ENCODE peak calls at places on chromosomes 5 and 9, in seven cellular contexts. G is GM12891, J is HCT116, F is K562, X is erythroblast, Z is esophagus muscularis mucosa, W is esophagus squamous epithelium. N is an unnamed sample.

GRCh38 chr5:149824851-149825250 is 94.7 kb downstream of the PPARGC1B start:
- DNase-seq in G (no peak), J (no peak), F (no peak), X (no peak), Z (no peak), W (no peak), N (no peak)

GRCh38 chr9:124849801-124850200 is 3.5 kb upstream of the WDR38 start:
- DNase-seq in G (no peak), J (no peak), F (no peak), X (no peak), Z (no peak), W (no peak), N (no peak)

GRCh38 chr9:127128341-127129072 is 6.1 kb upstream of the ANGPTL2 start:
- DNase-seq in G (no peak), J (no peak), F (no peak), X (no peak), Z (no peak), W (no peak), N (no peak)

GRCh38 chr9:126236273-126236672 is 90.4 kb upstream of the MVB12B start:
- DNase-seq in G (no peak), J (no peak), F (no peak), X (no peak), Z (peak; percentile 86), W (no peak), N (no peak)

GRCh38 chr9:16811987-16812685 is 58.3 kb downstream of the BNC2 start:
- DNase-seq in G (no peak), J (no peak), F (no peak), X (no peak), Z (no peak), W (no peak), N (no peak)

GRCh38 chr9:134422301-134422700 is 96.0 kb downstream of the RXRA start:
- DNase-seq in G (no peak), J (no peak), F (peak; percentile 62), X (no peak), Z (no peak), W (no peak), N (no peak)

GRCh38 chr9:93568169-93568568 is 8.2 kb upstream of the PHF2 start:
- DNase-seq in G (no peak), J (no peak), F (no peak), X (no peak), Z (no peak), W (no peak), N (no peak)

GRCh38 chr9:93346240-93347112 is 105.0 kb upstream of the FAM120A start:
- DNase-seq in G (no peak), J (no peak), F (no peak), X (no peak), Z (no peak), W (no peak), N (no peak)

GRCh38 chr5:96781031-96781733 is 26.6 kb downstream of the ERAP1 start:
- DNase-seq in G (no peak), J (peak; percentile 38), F (no peak), X (no peak), Z (no peak), W (no peak), N (no peak)

GRCh38 chr9:136110082-136111061 is 8.3 kb downstream of the TMEM250 start:
- DNase-seq in G (no peak), J (no peak), F (peak; percentile 52), X (peak; percentile 81), Z (no peak), W (no peak), N (no peak)

GRCh38 chr5:139870677-139871076 is 75.1 kb downstream of the PSD2 start:
- DNase-seq in G (no peak), J (no peak), F (no peak), X (no peak), Z (no peak), W (no peak), N (no peak)

GRCh38 chr5:180235846-180236245 is 26.8 kb upstream of the RASGEF1C start:
- DNase-seq in G (no peak), J (no peak), F (no peak), X (no peak), Z (no peak), W (no peak), N (no peak)

GRCh38 chr5:147520450-147520849 is 10.6 kb upstream of the DPYSL3 start:
- DNase-seq in G (no peak), J (no peak), F (no peak), X (no peak), Z (no peak), W (no peak), N (no peak)

GRCh38 chr5:115873392-115873791 is 31.7 kb downstream of the AP3S1 start:
- DNase-seq in G (no peak), J (no peak), F (no peak), X (no peak), Z (no peak), W (no peak), N (no peak)

GRCh38 chr9:35932732-35933131 is 23.4 kb downstream of the SPAAR start:
- DNase-seq in G (no peak), J (no peak), F (no peak), X (no peak), Z (no peak), W (no peak), N (no peak)

DNA sequence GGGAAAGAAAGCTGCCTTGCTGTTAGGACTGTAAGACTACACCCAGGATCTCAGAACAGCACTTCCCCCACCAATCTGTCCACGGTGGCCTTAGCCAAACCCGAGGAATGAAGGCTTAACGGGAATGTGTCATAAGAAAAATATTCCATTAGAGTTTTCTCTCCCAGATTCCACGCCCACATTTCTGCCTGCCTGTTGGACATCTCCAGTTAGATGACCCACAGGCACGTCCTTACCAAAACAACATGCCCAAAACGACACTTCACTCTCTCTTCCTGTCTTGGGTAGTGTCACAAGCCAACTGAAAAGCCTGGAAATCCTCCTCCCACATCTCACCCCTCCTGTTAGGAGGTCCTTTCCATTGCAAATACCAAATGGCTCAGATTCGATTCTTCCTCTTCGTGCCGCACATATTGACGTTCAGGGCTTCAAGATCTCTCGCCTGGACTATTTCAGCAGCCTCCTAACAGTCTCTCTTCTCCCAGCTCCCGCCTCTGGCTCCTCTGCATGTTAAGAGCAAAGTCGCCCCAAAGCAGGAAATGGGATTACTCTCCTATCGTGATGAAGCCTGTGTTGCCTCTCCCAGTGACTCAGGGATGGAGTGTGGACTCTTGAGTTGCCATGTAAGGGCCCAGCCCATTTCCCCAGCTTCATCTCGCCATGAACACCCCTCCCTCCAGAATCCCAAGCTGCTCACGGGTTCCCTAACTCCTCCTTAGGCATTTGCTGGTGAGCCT is 159.3 kb downstream of the NR3C1 start:
- DNase-seq in G (no peak), J (peak; percentile 82), F (no peak), X (no peak), Z (peak; percentile 91), W (peak; percentile 2), N (peak; percentile 62)
- TF ChIP-seq POLR2A in G (no peak), J (peak; percentile 45), F (no peak), X (no peak), Z (no peak), W (no peak), N (peak; percentile 31)

DNA sequence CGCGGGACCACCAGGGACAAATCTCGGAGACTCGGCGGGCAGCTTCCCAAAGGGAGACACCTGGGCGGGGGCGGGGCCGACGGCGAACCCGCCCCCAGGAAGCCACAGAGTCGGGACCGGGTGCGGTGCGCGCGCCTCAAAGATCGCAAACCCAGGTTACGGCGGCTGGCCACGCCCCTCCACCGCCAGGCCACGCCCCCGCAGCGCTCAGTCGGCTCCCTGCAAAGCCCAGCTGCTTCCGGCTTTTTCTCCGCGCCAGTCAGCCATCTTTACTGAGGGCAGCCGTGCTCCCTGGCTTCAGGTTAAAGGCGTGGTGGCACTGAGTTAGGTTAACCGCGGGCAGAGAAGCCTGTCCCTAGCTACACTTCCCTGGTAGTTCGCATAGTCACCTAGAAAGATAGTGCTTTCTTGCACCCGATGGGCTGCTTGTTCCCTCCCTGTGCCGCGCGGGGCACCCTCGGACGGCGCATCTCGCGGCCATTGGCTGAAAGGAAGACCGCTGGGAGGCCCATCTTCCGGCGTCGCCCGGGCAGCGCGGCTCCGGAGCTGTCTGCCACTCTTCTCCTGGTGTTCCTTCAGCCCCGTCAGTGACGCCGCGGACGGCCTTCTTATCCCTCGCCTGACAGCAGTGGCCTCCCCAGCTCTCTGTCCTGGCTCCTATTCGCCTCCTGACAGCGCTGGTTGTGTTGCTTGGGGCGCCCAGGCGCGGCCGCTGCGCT is at the start of gene TBC1D2:
- DNase-seq in G (peak; percentile 97), J (peak; percentile 89), F (peak; percentile 97), X (peak; percentile 97), Z (peak; percentile 98), W (peak; percentile 81), N (peak; percentile 99)
- TF ChIP-seq POLR2A in G (peak; percentile 58), J (peak; percentile 47), F (peak; percentile 85), X (peak; percentile 79), Z (peak; percentile 23), W (peak; percentile 68), N (peak; percentile 90)

GRCh38 chr5:154857534-154858250 is 735 bp upstream of the CNOT8 start:
- DNase-seq in G (peak; percentile 71), J (peak; percentile 92), F (peak; percentile 82), X (peak; percentile 95), Z (peak; percentile 99), W (peak; percentile 90), N (peak; percentile 84)

GRCh38 chr5:154860123-154860522 is 1.7 kb downstream of the CNOT8 start:
- DNase-seq in G (no peak), J (no peak), F (no peak), X (peak; percentile 31), Z (no peak), W (no peak), N (no peak)

GRCh38 chr5:154858251-154858971 is at the start of gene CNOT8:
- DNase-seq in G (peak; percentile 76), J (peak; percentile 94), F (peak; percentile 88), X (peak; percentile 98), Z (peak; percentile 99), W (peak; percentile 96), N (peak; percentile 73)

GRCh38 chr5:154860765-154861164 is 2.3 kb downstream of the CNOT8 start:
- DNase-seq in G (no peak), J (no peak), F (no peak), X (no peak), Z (no peak), W (no peak), N (no peak)

GRCh38 chr5:154858972-154859950 is 834 bp downstream of the CNOT8 start:
- DNase-seq in G (no peak), J (no peak), F (no peak), X (peak; percentile 62), Z (no peak), W (no peak), N (no peak)
- TF ChIP-seq POLR2A in G (no peak), J (no peak), F (no peak), X (no peak), Z (no peak), W (no peak), N (no peak)

DNA sequence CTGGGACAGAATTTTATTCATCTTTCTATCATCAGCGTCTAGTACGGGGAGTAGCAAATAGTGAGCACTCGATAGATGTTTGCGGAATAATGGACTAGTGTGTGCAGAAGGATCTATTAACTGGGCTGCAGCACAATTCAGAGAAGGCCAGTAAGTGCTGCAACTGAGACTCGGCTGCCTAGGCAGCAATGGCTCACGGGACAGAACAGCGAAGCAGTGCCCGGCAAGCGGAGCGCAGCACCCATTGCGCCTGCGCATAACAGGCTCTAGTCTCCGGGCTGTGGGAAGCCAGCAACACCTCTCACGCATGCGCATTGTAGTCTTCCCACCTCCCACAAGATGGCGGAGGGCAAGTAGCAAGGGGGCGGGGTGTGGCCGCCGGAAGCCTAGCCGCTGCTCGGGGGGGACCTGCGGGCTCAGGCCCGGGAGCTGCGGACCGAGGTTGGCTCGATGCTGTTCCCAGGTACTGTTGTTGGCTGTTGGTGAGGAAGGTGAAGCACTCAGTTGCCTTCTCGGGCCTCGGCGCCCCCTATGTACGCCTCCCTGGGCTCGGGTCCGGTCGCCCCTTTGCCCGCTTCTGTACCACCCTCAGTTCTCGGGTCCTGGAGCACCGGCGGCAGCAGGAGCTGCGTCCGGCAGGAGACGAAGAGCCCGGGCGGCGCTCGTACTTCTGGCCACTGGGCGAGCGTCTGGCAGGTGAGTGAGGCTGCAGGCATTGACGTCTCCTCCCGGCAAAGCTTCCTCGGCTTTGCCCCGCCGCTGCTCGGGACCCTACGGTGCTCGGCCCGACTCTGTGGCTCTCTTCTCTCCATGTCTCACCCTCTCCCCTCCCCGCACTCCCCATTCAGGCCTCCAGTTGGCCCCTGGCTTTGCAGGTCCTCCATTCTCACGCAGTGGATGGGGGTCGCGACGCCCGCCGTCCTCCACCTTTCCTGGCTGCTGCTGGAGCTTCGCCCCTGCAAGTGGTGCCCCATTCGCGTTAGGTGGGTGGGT is 30.2 kb upstream of the APC start:
- DNase-seq in G (peak; percentile 87), J (peak; percentile 96), F (peak; percentile 98), X (peak; percentile 99), Z (peak; percentile 98), W (peak; percentile 86), N (peak; percentile 92)
- TF ChIP-seq POLR2A in G (peak; percentile 93), J (peak; percentile 92), F (peak; percentile 93), X (peak; percentile 93), Z (no peak), W (peak; percentile 67), N (peak; percentile 93)

N was measured in H54.